ENCODE peak calls at places on chromosomes 1 and 21, in ten cellular contexts. M is stimulated activated CD4-positive, alpha-beta T cell treated with anti-CD3 and anti-CD28 coated beads, Interleukin-15, amount 100 ng/mL, for 24 hours; A is CD8-positive, alpha-beta memory T cell; U is amygdala; S is Ammon's horn; B is A673; V is sigmoid colon; O is foreskin fibroblast; D is psoas muscle; L is A549. Z is an unnamed sample.

GRCh38 chr21:26553921-26554320 is 19.2 kb downstream of the CYYR1 start:
- DNase-seq in M (no peak), A (no peak), U (no peak), S (no peak), B (no peak), V (no peak), O (no peak), D (no peak), L (no peak), Z (no peak)

GRCh38 chr1:232577809-232578208 is 52.1 kb downstream of the SIPA1L2 start:
- DNase-seq in M (no peak), A (no peak), U (no peak), S (no peak), B (peak; percentile 46), V (no peak), O (no peak), D (no peak), L (no peak), Z (no peak)

GRCh38 chr1:231828182-231828920 is 201.8 kb downstream of the DISC1 start:
- DNase-seq in M (no peak), A (no peak), U (no peak), S (no peak), B (no peak), V (no peak), O (peak; percentile 98), D (no peak), L (peak; percentile 81), Z (peak; percentile 73)

GRCh38 chr1:50523548-50523947 is 100.3 kb upstream of the DMRTA2 start:
- DNase-seq in M (no peak), A (no peak), U (no peak), S (no peak), B (no peak), V (no peak), O (no peak), D (no peak), L (no peak), Z (no peak)

GRCh38 chr1:81682490-81682889 is 118.2 kb upstream of the ADGRL2 start:
- DNase-seq in M (no peak), A (no peak), U (no peak), S (no peak), B (no peak), V (no peak), O (no peak), D (no peak), L (no peak), Z (peak; percentile 29)

GRCh38 chr1:9038338-9038650 is 12.1 kb upstream of the SLC2A7 start:
- DNase-seq in M (no peak), A (no peak), U (no peak), S (no peak), B (no peak), V (no peak), O (no peak), D (no peak), L (no peak), Z (no peak)

GRCh38 chr1:116806671-116807070 is 52.4 kb downstream of the CD2 start:
- DNase-seq in M (no peak), A (no peak), U (no peak), S (no peak), B (no peak), V (no peak), O (no peak), D (no peak), L (no peak), Z (no peak)

GRCh38 chr1:234968470-234968869 is 160.2 kb downstream of the TOMM20 start:
- DNase-seq in M (no peak), A (no peak), U (no peak), S (no peak), B (no peak), V (peak; percentile 61), O (no peak), D (no peak), L (no peak), Z (no peak)

GRCh38 chr1:209162651-209163050 is 420.9 kb upstream of the CAMK1G start:
- DNase-seq in M (no peak), A (no peak), U (no peak), S (peak; percentile 18), B (no peak), V (no peak), O (peak; percentile 6), D (no peak), L (no peak), Z (no peak)

GRCh38 chr1:150268342-150268705 is 492 bp downstream of the APH1A start:
- DNase-seq in M (peak; percentile 45), A (peak; percentile 16), U (no peak), S (no peak), B (no peak), V (peak; percentile 75), O (peak; percentile 60), D (peak; percentile 67), L (peak; percentile 39), Z (peak; percentile 48)

GRCh38 chr1:33004628-33005027 is 32.1 kb downstream of the AK2 start:
- DNase-seq in M (peak; percentile 17), A (no peak), U (no peak), S (no peak), B (no peak), V (no peak), O (peak; percentile 35), D (no peak), L (no peak), Z (peak; percentile 84)

GRCh38 chr1:221862971-221863370 is 121.1 kb upstream of the DUSP10 start:
- DNase-seq in M (no peak), A (no peak), U (no peak), S (no peak), B (no peak), V (no peak), O (no peak), D (no peak), L (no peak), Z (no peak)

Z was measured in dermis microvascular lymphatic vessel endothelial cell.